ENCODE peak calls at places on chromosomes 4 and X, in eight cellular contexts. One of them, this sample, is unnamed.

GRCh38 chrX:136272325-136272724 is 21.1 kb upstream of the MAP7D3 start:
- DNase-seq in A549: no peak
- DNase-seq in tibial nerve: no peak
- DNase-seq in osteoblast: no peak
- DNase-seq in CD4-positive, alpha-beta memory T cell: no peak
- DNase-seq in neural progenitor cell: no peak
- DNase-seq in suprapubic skin: no peak
- DNase-seq in body of pancreas: no peak
- DNase-seq in this sample: no peak

GRCh38 chr4:16573744-16574143 is 324.7 kb downstream of the LDB2 start:
- DNase-seq in body of pancreas: peak
- DNase-seq in CD4-positive, alpha-beta memory T cell: no peak
- DNase-seq in A549: no peak
- DNase-seq in suprapubic skin: no peak
- DNase-seq in neural progenitor cell: no peak
- DNase-seq in tibial nerve: peak
- DNase-seq in osteoblast: peak
- DNase-seq in this sample: no peak

GRCh38 chrX:78024349-78025108 is 55.1 kb upstream of the PGAM4 start:
- DNase-seq in A549: peak
- DNase-seq in suprapubic skin: no peak
- DNase-seq in CD4-positive, alpha-beta memory T cell: peak
- DNase-seq in neural progenitor cell: peak
- DNase-seq in body of pancreas: peak
- DNase-seq in tibial nerve: peak
- DNase-seq in osteoblast: peak
- DNase-seq in this sample: peak

GRCh38 chr4:116055857-116056827 is 942.7 kb upstream of the NDST4 start:
- DNase-seq in body of pancreas: no peak
- DNase-seq in A549: no peak
- DNase-seq in tibial nerve: no peak
- DNase-seq in suprapubic skin: no peak
- DNase-seq in neural progenitor cell: peak
- DNase-seq in CD4-positive, alpha-beta memory T cell: no peak
- DNase-seq in osteoblast: no peak
- DNase-seq in this sample: peak

GRCh38 chr4:4362991-4363697 is 23.8 kb upstream of the NSG1 start:
- DNase-seq in tibial nerve: no peak
- DNase-seq in A549: no peak
- DNase-seq in CD4-positive, alpha-beta memory T cell: no peak
- DNase-seq in osteoblast: no peak
- DNase-seq in body of pancreas: no peak
- DNase-seq in neural progenitor cell: no peak
- DNase-seq in suprapubic skin: no peak
- DNase-seq in this sample: no peak

GRCh38 chr4:70623301-70623700 is 5.2 kb upstream of the ENAM start:
- DNase-seq in suprapubic skin: no peak
- DNase-seq in A549: no peak
- DNase-seq in CD4-positive, alpha-beta memory T cell: no peak
- DNase-seq in tibial nerve: no peak
- DNase-seq in neural progenitor cell: no peak
- DNase-seq in osteoblast: no peak
- DNase-seq in body of pancreas: no peak
- DNase-seq in this sample: no peak

GRCh38 chr4:22643952-22644351 is 48.8 kb upstream of the GBA3 start:
- DNase-seq in neural progenitor cell: no peak
- DNase-seq in tibial nerve: no peak
- DNase-seq in body of pancreas: no peak
- DNase-seq in suprapubic skin: no peak
- DNase-seq in A549: no peak
- DNase-seq in CD4-positive, alpha-beta memory T cell: no peak
- DNase-seq in osteoblast: no peak
- DNase-seq in this sample: no peak

GRCh38 chr4:10115657-10116624 is 658 bp downstream of the WDR1 start:
- DNase-seq in tibial nerve: no peak
- DNase-seq in neural progenitor cell: peak
- DNase-seq in suprapubic skin: peak
- DNase-seq in body of pancreas: peak
- DNase-seq in CD4-positive, alpha-beta memory T cell: peak
- DNase-seq in A549: peak
- DNase-seq in osteoblast: peak
- DNase-seq in this sample: peak

GRCh38 chrX:65706041-65706828 is 38.8 kb downstream of the MSN start:
- DNase-seq in A549: peak
- DNase-seq in body of pancreas: peak
- DNase-seq in osteoblast: peak
- DNase-seq in neural progenitor cell: no peak
- DNase-seq in tibial nerve: no peak
- DNase-seq in suprapubic skin: no peak
- DNase-seq in CD4-positive, alpha-beta memory T cell: no peak
- DNase-seq in this sample: no peak

GRCh38 chr4:69057620-69058409 is 38.5 kb upstream of the UGT2B7 start:
- DNase-seq in neural progenitor cell: peak
- DNase-seq in suprapubic skin: no peak
- DNase-seq in osteoblast: no peak
- DNase-seq in A549: no peak
- DNase-seq in body of pancreas: peak
- DNase-seq in tibial nerve: no peak
- DNase-seq in CD4-positive, alpha-beta memory T cell: no peak
- DNase-seq in this sample: no peak

GRCh38 chr4:141540643-141541042 is 95.7 kb upstream of the IL15 start:
- DNase-seq in neural progenitor cell: no peak
- DNase-seq in tibial nerve: no peak
- DNase-seq in suprapubic skin: no peak
- DNase-seq in A549: no peak
- DNase-seq in osteoblast: peak
- DNase-seq in body of pancreas: no peak
- DNase-seq in CD4-positive, alpha-beta memory T cell: no peak
- DNase-seq in this sample: no peak

GRCh38 chr4:150816491-150816890 is 198.6 kb downstream of the LRBA start:
- DNase-seq in tibial nerve: no peak
- DNase-seq in CD4-positive, alpha-beta memory T cell: no peak
- DNase-seq in suprapubic skin: no peak
- DNase-seq in neural progenitor cell: no peak
- DNase-seq in A549: no peak
- DNase-seq in osteoblast: no peak
- DNase-seq in body of pancreas: no peak
- DNase-seq in this sample: no peak

GRCh38 chrX:111869639-111870034 is 6.3 kb upstream of the TRPC5OS start:
- DNase-seq in neural progenitor cell: peak
- DNase-seq in osteoblast: peak
- DNase-seq in tibial nerve: peak
- DNase-seq in CD4-positive, alpha-beta memory T cell: peak
- DNase-seq in suprapubic skin: no peak
- DNase-seq in A549: peak
- DNase-seq in body of pancreas: peak
- DNase-seq in this sample: peak

GRCh38 chrX:47543496-47543895 is 17.5 kb upstream of the ARAF start:
- DNase-seq in suprapubic skin: no peak
- DNase-seq in neural progenitor cell: no peak
- DNase-seq in osteoblast: no peak
- DNase-seq in tibial nerve: no peak
- DNase-seq in A549: no peak
- DNase-seq in body of pancreas: no peak
- DNase-seq in CD4-positive, alpha-beta memory T cell: no peak
- DNase-seq in this sample: no peak

GRCh38 chr4:177441803-177442622 is at the start of gene AGA:
- DNase-seq in osteoblast: peak
- DNase-seq in CD4-positive, alpha-beta memory T cell: peak
- DNase-seq in tibial nerve: peak
- DNase-seq in suprapubic skin: peak
- DNase-seq in A549: peak
- DNase-seq in body of pancreas: peak
- DNase-seq in neural progenitor cell: peak
- DNase-seq in this sample: peak

GRCh38 chr4:146638801-146639351 is at the start of gene POU4F2:
- DNase-seq in CD4-positive, alpha-beta memory T cell: no peak
- DNase-seq in suprapubic skin: peak
- DNase-seq in A549: no peak
- DNase-seq in osteoblast: peak
- DNase-seq in tibial nerve: no peak
- DNase-seq in body of pancreas: no peak
- DNase-seq in neural progenitor cell: peak
- DNase-seq in this sample: no peak

DNA sequence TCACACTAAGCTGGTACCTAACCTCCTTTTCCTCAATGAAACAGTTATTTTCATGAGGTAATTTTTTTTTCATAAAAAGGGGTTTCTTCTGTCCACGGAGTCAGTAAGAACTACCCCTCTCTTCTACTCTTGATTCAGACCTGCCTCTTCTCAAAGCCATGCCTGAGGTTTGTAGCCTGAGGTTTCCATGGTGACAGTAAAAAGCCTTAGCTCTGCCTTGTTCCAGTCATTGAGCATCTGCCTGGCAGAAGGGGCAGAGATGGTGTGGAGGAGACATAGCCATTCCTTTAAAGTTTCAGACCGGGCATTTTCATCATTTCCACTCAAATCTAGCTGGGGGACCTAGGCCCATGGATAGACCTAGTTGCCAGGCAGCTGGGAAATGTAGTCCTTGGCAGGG is 135.5 kb downstream of the REPS2 start:
- DNase-seq in body of pancreas: no peak
- DNase-seq in tibial nerve: no peak
- DNase-seq in neural progenitor cell: peak
- DNase-seq in suprapubic skin: no peak
- DNase-seq in osteoblast: no peak
- DNase-seq in CD4-positive, alpha-beta memory T cell: no peak
- DNase-seq in A549: no peak
- DNase-seq in this sample: no peak
- H3K27ac ChIP-seq in body of pancreas: no peak
- H3K27ac ChIP-seq in tibial nerve: no peak
- H3K27ac ChIP-seq in neural progenitor cell: no peak
- H3K27ac ChIP-seq in suprapubic skin: no peak
- H3K27ac ChIP-seq in osteoblast: no peak
- H3K27ac ChIP-seq in CD4-positive, alpha-beta memory T cell: no peak
- H3K27ac ChIP-seq in A549: no peak
- H3K27ac ChIP-seq in this sample: no peak

GRCh38 chr4:26174033-26174432 is 146.8 kb upstream of the RBPJ start:
- DNase-seq in A549: no peak
- DNase-seq in tibial nerve: no peak
- DNase-seq in osteoblast: no peak
- DNase-seq in suprapubic skin: no peak
- DNase-seq in neural progenitor cell: no peak
- DNase-seq in CD4-positive, alpha-beta memory T cell: no peak
- DNase-seq in body of pancreas: peak
- DNase-seq in this sample: no peak

GRCh38 chr4:26175905-26176304 is 144.9 kb upstream of the RBPJ start:
- DNase-seq in body of pancreas: no peak
- DNase-seq in osteoblast: no peak
- DNase-seq in A549: no peak
- DNase-seq in CD4-positive, alpha-beta memory T cell: no peak
- DNase-seq in tibial nerve: no peak
- DNase-seq in suprapubic skin: no peak
- DNase-seq in neural progenitor cell: peak
- DNase-seq in this sample: no peak

GRCh38 chr4:26175016-26175786 is 145.6 kb upstream of the RBPJ start:
- DNase-seq in tibial nerve: no peak
- DNase-seq in osteoblast: no peak
- DNase-seq in CD4-positive, alpha-beta memory T cell: peak
- DNase-seq in A549: no peak
- DNase-seq in suprapubic skin: no peak
- DNase-seq in body of pancreas: no peak
- DNase-seq in neural progenitor cell: no peak
- DNase-seq in this sample: no peak

GRCh38 chr4:26173619-26174018 is 147.2 kb upstream of the RBPJ start:
- DNase-seq in body of pancreas: peak
- DNase-seq in CD4-positive, alpha-beta memory T cell: no peak
- DNase-seq in neural progenitor cell: no peak
- DNase-seq in suprapubic skin: no peak
- DNase-seq in osteoblast: no peak
- DNase-seq in A549: no peak
- DNase-seq in tibial nerve: no peak
- DNase-seq in this sample: no peak

GRCh38 chr4:26171953-26172352 is 148.9 kb upstream of the RBPJ start:
- DNase-seq in A549: no peak
- DNase-seq in suprapubic skin: no peak
- DNase-seq in body of pancreas: no peak
- DNase-seq in neural progenitor cell: no peak
- DNase-seq in CD4-positive, alpha-beta memory T cell: no peak
- DNase-seq in tibial nerve: no peak
- DNase-seq in osteoblast: no peak
- DNase-seq in this sample: no peak
- H3K27ac ChIP-seq in A549: no peak
- H3K27ac ChIP-seq in suprapubic skin: no peak
- H3K27ac ChIP-seq in body of pancreas: no peak
- H3K27ac ChIP-seq in neural progenitor cell: no peak
- H3K27ac ChIP-seq in CD4-positive, alpha-beta memory T cell: no peak
- H3K27ac ChIP-seq in tibial nerve: no peak
- H3K27ac ChIP-seq in osteoblast: no peak
- H3K27ac ChIP-seq in this sample: no peak

DNA sequence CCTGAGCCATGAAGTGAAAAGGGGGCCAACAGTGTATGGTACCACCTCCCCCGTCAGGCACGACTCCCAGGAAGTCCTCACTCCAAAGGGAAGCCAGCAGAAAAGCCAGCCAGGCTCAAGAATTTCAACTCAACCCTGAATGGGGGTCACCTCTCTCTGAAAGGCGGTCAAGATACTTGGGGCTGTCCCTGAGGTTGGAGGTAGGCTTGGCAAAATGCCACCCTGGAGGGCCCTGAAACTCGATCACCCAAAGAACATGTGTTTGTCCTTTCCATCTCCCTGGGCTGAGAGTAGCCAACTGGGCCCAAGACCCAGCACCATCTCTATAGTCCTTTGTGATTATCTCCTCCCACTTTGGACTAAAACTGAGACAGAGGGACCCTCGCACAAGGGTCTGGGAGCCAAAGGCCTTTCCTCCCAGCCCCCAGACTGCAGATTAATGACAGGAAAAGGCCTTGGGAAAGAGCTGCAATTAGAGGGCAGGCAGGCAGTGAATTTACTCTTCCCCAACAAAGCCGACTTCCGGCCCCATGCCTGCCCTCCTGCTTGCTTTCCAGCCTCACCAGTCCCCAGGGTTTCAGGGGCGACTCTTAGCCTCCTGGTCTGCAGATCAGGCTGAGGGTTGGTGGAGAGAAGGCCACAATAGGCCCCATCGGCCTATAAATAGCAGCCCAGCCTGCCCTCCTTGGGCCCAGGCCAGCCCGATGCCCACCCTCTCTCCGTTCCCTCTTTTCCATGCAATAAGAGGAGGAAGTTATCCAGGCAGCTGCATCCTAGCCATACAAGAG is 5.6 kb downstream of the SASH3 start:
- DNase-seq in osteoblast: peak
- DNase-seq in tibial nerve: no peak
- DNase-seq in suprapubic skin: peak
- DNase-seq in neural progenitor cell: no peak
- DNase-seq in CD4-positive, alpha-beta memory T cell: no peak
- DNase-seq in A549: no peak
- DNase-seq in body of pancreas: no peak
- DNase-seq in this sample: no peak
- H3K27ac ChIP-seq in osteoblast: no peak
- H3K27ac ChIP-seq in tibial nerve: no peak
- H3K27ac ChIP-seq in suprapubic skin: no peak
- H3K27ac ChIP-seq in neural progenitor cell: no peak
- H3K27ac ChIP-seq in CD4-positive, alpha-beta memory T cell: peak
- H3K27ac ChIP-seq in A549: no peak
- H3K27ac ChIP-seq in body of pancreas: no peak
- H3K27ac ChIP-seq in this sample: peak

DNA sequence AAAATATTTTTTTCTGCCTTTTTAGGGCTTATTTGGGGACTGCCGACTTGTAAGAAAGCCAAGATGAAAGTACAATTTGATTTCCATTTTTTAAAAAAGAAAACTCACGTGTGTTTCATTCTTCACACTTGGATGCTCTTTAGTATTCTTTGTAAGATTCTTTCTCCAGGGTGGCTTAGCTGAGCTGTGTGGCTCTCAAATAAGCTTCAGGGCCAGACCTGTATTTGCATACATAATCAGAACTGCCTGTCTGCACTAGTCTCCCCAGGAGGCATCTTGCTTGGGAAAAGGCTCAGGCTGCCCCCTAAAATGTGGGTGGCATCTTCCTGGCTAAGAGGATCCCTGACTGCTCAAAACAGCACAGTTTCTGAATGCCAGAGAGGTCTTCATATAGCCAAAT is 498.4 kb downstream of the MID1IP1 start:
- DNase-seq in suprapubic skin: no peak
- DNase-seq in tibial nerve: no peak
- DNase-seq in osteoblast: no peak
- DNase-seq in body of pancreas: no peak
- DNase-seq in neural progenitor cell: no peak
- DNase-seq in CD4-positive, alpha-beta memory T cell: no peak
- DNase-seq in A549: no peak
- DNase-seq in this sample: no peak
- H3K27ac ChIP-seq in suprapubic skin: no peak
- H3K27ac ChIP-seq in tibial nerve: no peak
- H3K27ac ChIP-seq in osteoblast: no peak
- H3K27ac ChIP-seq in body of pancreas: no peak
- H3K27ac ChIP-seq in neural progenitor cell: no peak
- H3K27ac ChIP-seq in CD4-positive, alpha-beta memory T cell: no peak
- H3K27ac ChIP-seq in A549: no peak
- H3K27ac ChIP-seq in this sample: no peak

This sample was measured in OCI-LY7.